ENCODE peak calls at places on chromosomes 7 and 10, in seven cellular contexts. K, G, A, D, O, Z and R are unnamed samples.

GRCh38 chr10:16182688-16183087 is 254.1 kb upstream of the PTER start:
- DNase-seq in K (no peak), G (no peak), A (no peak), D (peak; percentile 79), O (no peak), Z (no peak), R (no peak)

GRCh38 chr7:55641273-55641691 is 69.0 kb upstream of the VOPP1 start:
- DNase-seq in K (peak; percentile 83), G (no peak), A (peak; percentile 66), D (peak; percentile 90), O (no peak), Z (peak; percentile 23), R (peak; percentile 59)

GRCh38 chr10:18312385-18313145 is 172.3 kb downstream of the CACNB2 start:
- DNase-seq in K (no peak), G (no peak), A (no peak), D (peak; percentile 77), O (no peak), Z (peak; percentile 14), R (no peak)

GRCh38 chr10:102745157-102745556 is 1.4 kb downstream of the WBP1L start:
- DNase-seq in K (no peak), G (no peak), A (no peak), D (no peak), O (no peak), Z (no peak), R (no peak)

GRCh38 chr7:43141091-43141490 is 28.6 kb downstream of the HECW1 start:
- DNase-seq in K (no peak), G (no peak), A (no peak), D (no peak), O (no peak), Z (no peak), R (peak; percentile 47)

GRCh38 chr7:51274955-51275354 is 41.7 kb downstream of the COBL start:
- DNase-seq in K (no peak), G (no peak), A (no peak), D (no peak), O (no peak), Z (no peak), R (no peak)

GRCh38 chr10:56349611-56350010 is 11.4 kb downstream of the ZWINT start:
- DNase-seq in K (no peak), G (no peak), A (no peak), D (no peak), O (no peak), Z (no peak), R (no peak)

GRCh38 chr10:96073722-96074121 is 30.3 kb downstream of the CCNJ start:
- DNase-seq in K (peak; percentile 78), G (no peak), A (no peak), D (peak; percentile 32), O (no peak), Z (peak; percentile 25), R (no peak)

GRCh38 chr10:86410542-86411124 is 44.0 kb upstream of the GRID1 start:
- DNase-seq in K (no peak), G (peak; percentile 27), A (no peak), D (peak; percentile 72), O (no peak), Z (no peak), R (peak; percentile 34)

GRCh38 chr10:49298666-49298989 is 342 bp upstream of the C10orf71 start:
- DNase-seq in K (no peak), G (no peak), A (no peak), D (peak; percentile 37), O (no peak), Z (peak; percentile 60), R (peak; percentile 26)

GRCh38 chr10:126239844-126240243 is 148.4 kb downstream of the ADAM12 start:
- DNase-seq in K (no peak), G (no peak), A (no peak), D (no peak), O (no peak), Z (no peak), R (no peak)

GRCh38 chr7:107559864-107560263 is 3.9 kb downstream of the COG5 start:
- DNase-seq in K (peak; percentile 57), G (no peak), A (no peak), D (peak; percentile 73), O (no peak), Z (no peak), R (no peak)

GRCh38 chr10:119687192-119688032 is 36.2 kb downstream of the BAG3 start:
- DNase-seq in K (peak; percentile 63), G (no peak), A (peak; percentile 61), D (no peak), O (no peak), Z (no peak), R (peak; percentile 75)

GRCh38 chr7:111763221-111763791 is 201.0 kb upstream of the IMMP2L start:
- DNase-seq in K (peak; percentile 46), G (no peak), A (peak; percentile 38), D (peak; percentile 77), O (no peak), Z (no peak), R (no peak)

GRCh38 chr7:77226357-77226839 is 26.8 kb upstream of the FGL2 start:
- DNase-seq in K (peak; percentile 86), G (no peak), A (no peak), D (peak; percentile 45), O (no peak), Z (no peak), R (no peak)

GRCh38 chr10:118793545-118793944 is 38.8 kb upstream of the CACUL1 start:
- DNase-seq in K (no peak), G (peak; percentile 48), A (no peak), D (no peak), O (no peak), Z (no peak), R (no peak)

GRCh38 chr10:43396061-43396927 is 12.7 kb downstream of the HNRNPF start:
- DNase-seq in K (peak; percentile 67), G (peak; percentile 90), A (peak; percentile 68), D (peak; percentile 84), O (peak; percentile 88), Z (peak; percentile 96), R (peak; percentile 94)

GRCh38 chr10:124322191-124322980 is 96.3 kb downstream of the OAT start:
- DNase-seq in K (no peak), G (no peak), A (no peak), D (no peak), O (peak; percentile 28), Z (no peak), R (no peak)

GRCh38 chr7:114708646-114709045 is 213.2 kb upstream of the MDFIC start:
- DNase-seq in K (no peak), G (no peak), A (no peak), D (no peak), O (no peak), Z (no peak), R (no peak)

GRCh38 chr7:54944179-54944578 is 74.6 kb upstream of the EGFR start:
- DNase-seq in K (no peak), G (no peak), A (no peak), D (no peak), O (no peak), Z (no peak), R (no peak)

DNA sequence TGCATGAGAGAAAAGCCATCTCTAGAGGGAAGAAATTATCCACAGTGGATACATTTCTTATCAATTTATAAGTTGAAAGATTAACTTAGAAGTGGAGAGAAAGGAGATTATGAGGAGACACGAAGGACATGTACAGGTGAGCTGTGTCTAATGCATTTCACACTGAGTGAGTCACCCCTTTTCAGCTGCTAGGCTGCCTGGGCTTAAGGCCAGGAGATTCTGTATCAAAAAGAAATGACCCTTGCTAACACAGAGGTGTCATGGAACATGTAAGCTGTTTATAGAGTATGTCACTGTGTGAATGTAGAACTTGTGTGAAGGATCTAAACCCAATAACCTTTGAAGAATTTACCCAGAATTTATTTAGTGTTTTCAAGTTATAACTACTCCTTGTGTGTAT is 495.2 kb downstream of the AUTS2 start:
- DNase-seq in K (no peak), G (no peak), A (no peak), D (peak; percentile 8), O (no peak), Z (no peak), R (no peak)
- H3K36me3 ChIP-seq in K (no peaks in the 10 kb centered on the region), G (no peaks in the 10 kb centered on the region), A (no peaks in the 10 kb centered on the region), D (no peaks in the 10 kb centered on the region), O (no peaks in the 10 kb centered on the region), Z (no peaks in the 10 kb centered on the region), R (no peaks in the 10 kb centered on the region)

DNA sequence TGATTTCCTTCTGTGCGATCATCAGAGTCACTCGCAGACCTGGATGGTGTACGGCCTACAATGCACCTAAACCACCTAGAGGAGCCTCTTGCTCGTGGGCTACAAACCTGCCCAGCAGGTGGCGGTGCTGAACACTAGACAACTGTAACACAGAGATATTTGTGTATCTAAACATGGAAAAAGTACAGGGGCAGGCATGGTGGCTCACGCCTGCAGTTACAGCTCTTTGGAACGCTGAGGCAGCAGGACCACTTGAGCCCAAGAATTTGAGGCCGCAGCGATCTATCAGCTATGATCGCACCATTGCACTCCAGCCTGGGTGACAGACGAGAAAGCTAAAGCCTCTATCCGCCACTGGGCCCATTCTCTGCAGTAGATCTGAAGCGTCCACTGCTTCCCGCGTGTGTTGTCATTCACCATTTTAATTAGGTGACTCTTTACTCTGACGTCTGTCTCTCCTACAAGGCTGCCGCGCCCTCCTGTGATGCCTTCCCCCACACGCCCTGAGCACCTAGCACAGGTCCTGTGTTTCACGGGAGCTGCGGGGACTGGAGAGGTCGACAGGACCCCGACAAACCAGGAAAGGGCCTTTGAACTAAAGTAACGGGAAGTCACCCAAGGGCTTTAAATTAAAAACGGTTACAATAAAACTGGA is 769 bp downstream of the TUBGCP2 start:
- DNase-seq in K (peak; percentile 77), G (peak; percentile 86), A (peak; percentile 48), D (peak; percentile 87), O (no peak), Z (no peak), R (peak; percentile 94)
- H3K4me1 ChIP-seq in K (peaks cover 7% of the 10 kb centered on the region), G (peaks cover 19% of the 10 kb centered on the region), A (peaks cover 8% of the 10 kb centered on the region), D (peaks cover 11% of the 10 kb centered on the region), O (peaks cover 5% of the 10 kb centered on the region), Z (peaks cover 21% of the 10 kb centered on the region), R (peaks cover 7% of the 10 kb centered on the region)

GRCh38 chr7:7226407-7226806 is 44.1 kb downstream of the C1GALT1 start:
- DNase-seq in K (no peak), G (no peak), A (no peak), D (no peak), O (no peak), Z (no peak), R (no peak)

GRCh38 chr7:7221602-7222038 is 39.3 kb downstream of the C1GALT1 start:
- DNase-seq in K (peak; percentile 55), G (no peak), A (no peak), D (peak; percentile 88), O (no peak), Z (no peak), R (no peak)

GRCh38 chr7:7220821-7221220 is 38.5 kb downstream of the C1GALT1 start:
- DNase-seq in K (no peak), G (no peak), A (no peak), D (no peak), O (no peak), Z (no peak), R (no peak)

GRCh38 chr7:7219216-7219615 is 36.9 kb downstream of the C1GALT1 start:
- DNase-seq in K (no peak), G (no peak), A (no peak), D (no peak), O (no peak), Z (no peak), R (no peak)

GRCh38 chr7:7223250-7223649 is 40.9 kb downstream of the C1GALT1 start:
- DNase-seq in K (no peak), G (no peak), A (no peak), D (no peak), O (no peak), Z (no peak), R (no peak)
- H3K36me3 ChIP-seq in K (no peaks in the 10 kb centered on the region), G (no peaks in the 10 kb centered on the region), A (no peaks in the 10 kb centered on the region), D (peaks cover 4% of the 10 kb centered on the region), O (no peaks in the 10 kb centered on the region), Z (peaks cover 4% of the 10 kb centered on the region), R (no peaks in the 10 kb centered on the region)

GRCh38 chr10:132417249-132417878 is 20.4 kb downstream of the PWWP2B start:
- DNase-seq in K (no peak), G (no peak), A (no peak), D (no peak), O (no peak), Z (no peak), R (no peak)
- H3K4me1 ChIP-seq in K (peaks cover 15% of the 10 kb centered on the region), G (no peaks in the 10 kb centered on the region), A (peaks cover 42% of the 10 kb centered on the region), D (peaks cover 8% of the 10 kb centered on the region), O (peaks cover 13% of the 10 kb centered on the region), Z (peaks cover 12% of the 10 kb centered on the region), R (peaks cover 48% of the 10 kb centered on the region)